ENCODE peak calls at places on chromosomes 5 and 9, in four cellular contexts. B is CD8-positive, alpha-beta memory T cell; M is MM.1S; F is cardiac muscle cell. J is an unnamed sample. For H3K4me1, the result is how much of the 10 kb centered on the place peaks cover.

GRCh38 chr5:152349683-152350526 is 55.2 kb downstream of the NMUR2 start:
- DNase-seq in B (no peak), M (peak), F (peak), J (no peak)

GRCh38 chr5:153476767-153477166 is 13.7 kb upstream of the GRIA1 start:
- DNase-seq in B (no peak), M (no peak), F (no peak), J (no peak)

GRCh38 chr9:71812385-71812784 is 44.1 kb upstream of the CEMIP2 start:
- DNase-seq in B (no peak), M (no peak), F (no peak), J (no peak)

GRCh38 chr5:116600876-116601275 is 26.3 kb upstream of the SEMA6A start:
- DNase-seq in B (no peak), M (no peak), F (no peak), J (no peak)

GRCh38 chr5:117488976-117489500 is 914.4 kb upstream of the SEMA6A start:
- DNase-seq in B (no peak), M (no peak), F (peak), J (no peak)

GRCh38 chr9:70935856-70936255 is 185.6 kb downstream of the TRPM3 start:
- DNase-seq in B (no peak), M (no peak), F (no peak), J (no peak)

GRCh38 chr9:126371007-126371870 is 44.6 kb downstream of the MVB12B start:
- DNase-seq in B (no peak), M (no peak), F (no peak), J (no peak)

GRCh38 chr5:150626853-150627276 is 13.6 kb upstream of the SYNPO start:
- DNase-seq in B (no peak), M (no peak), F (no peak), J (no peak)

GRCh38 chr9:128153947-128154695 is 4.9 kb downstream of the LCN2 start:
- DNase-seq in B (no peak), M (no peak), F (no peak), J (no peak)

GRCh38 chr5:134792287-134792686 is 33.7 kb downstream of the DDX46 start:
- DNase-seq in B (no peak), M (no peak), F (no peak), J (no peak)

GRCh38 chr9:137478613-137479314 is 19.6 kb upstream of the NSMF start:
- DNase-seq in B (no peak), M (no peak), F (no peak), J (no peak)

GRCh38 chr9:36074870-36075532 is 38.3 kb downstream of the RECK start:
- DNase-seq in B (no peak), M (no peak), F (peak), J (no peak)

GRCh38 chr9:72485821-72486605 is 35.4 kb upstream of the TMC1 start:
- DNase-seq in B (no peak), M (no peak), F (no peak), J (no peak)

GRCh38 chr5:15837584-15838289 is 337.8 kb downstream of the FBXL7 start:
- DNase-seq in B (no peak), M (peak), F (peak), J (no peak)

GRCh38 chr5:61281686-61282085 is 50.4 kb upstream of the ZSWIM6 start:
- DNase-seq in B (no peak), M (no peak), F (no peak), J (no peak)

GRCh38 chr9:5112646-5113045 is 72.8 kb downstream of the INSL6 start:
- DNase-seq in B (no peak), M (no peak), F (no peak), J (no peak)

GRCh38 chr5:158727108-158727507 is 372.6 kb downstream of the EBF1 start:
- DNase-seq in B (no peak), M (no peak), F (no peak), J (no peak)

GRCh38 chr5:139100825-139101224 is 97.3 kb downstream of the SIL1 start:
- DNase-seq in B (no peak), M (no peak), F (no peak), J (no peak)

GRCh38 chr9:93810028-93810971 is 144.9 kb downstream of the BARX1 start:
- DNase-seq in B (no peak), M (no peak), F (peak), J (no peak)

GRCh38 chr5:82295144-82295543 is 17.0 kb upstream of the RPS23 start:
- DNase-seq in B (no peak), M (no peak), F (no peak), J (no peak)

DNA sequence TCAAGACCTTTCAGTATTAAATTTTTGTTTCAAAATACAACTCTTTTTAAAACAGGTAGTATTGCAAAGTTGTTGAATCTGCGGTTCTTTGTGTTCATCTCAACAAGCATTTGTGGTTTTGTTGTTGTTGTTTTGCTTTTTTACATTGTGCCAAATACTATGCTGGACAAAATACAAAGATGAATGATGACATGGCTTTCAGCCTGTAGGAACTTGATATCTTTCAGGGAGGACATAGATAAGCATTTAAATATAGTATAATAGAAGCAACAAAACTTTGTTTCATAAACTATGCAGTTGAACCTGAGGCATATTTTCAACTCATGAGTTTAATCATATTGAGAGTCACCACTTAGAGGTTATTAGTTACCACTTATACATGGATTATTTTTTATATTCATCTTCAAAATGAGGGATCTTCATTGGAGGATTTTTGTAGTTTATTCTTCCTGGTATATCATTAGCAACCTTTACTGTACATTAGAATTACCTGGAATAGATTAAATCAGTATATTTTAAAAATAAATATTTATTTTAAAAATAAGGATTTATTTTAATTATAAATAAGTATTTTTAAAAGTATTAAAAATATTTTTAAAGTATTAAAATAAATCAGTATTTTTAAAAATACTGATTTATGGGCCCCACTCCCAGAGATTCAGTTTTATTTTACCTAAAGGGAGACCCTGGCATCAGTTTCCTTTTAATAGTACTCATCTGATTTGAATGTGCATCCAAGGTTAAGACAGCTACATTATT is 42.9 kb downstream of the KIF2A start:
- DNase-seq in B (no peak), M (no peak), F (no peak), J (no peak)
- H3K27ac ChIP-seq in B (no peak), M (no peak), F (no peak), J (peak)

GRCh38 chr5:174735498-174736350 is 11.3 kb downstream of the MSX2 start:
- DNase-seq in B (no peak), M (peak), F (peak), J (no peak)
- H3K4me3 ChIP-seq in B (no peak), M (peak), F (peak), J (no peak)

DNA sequence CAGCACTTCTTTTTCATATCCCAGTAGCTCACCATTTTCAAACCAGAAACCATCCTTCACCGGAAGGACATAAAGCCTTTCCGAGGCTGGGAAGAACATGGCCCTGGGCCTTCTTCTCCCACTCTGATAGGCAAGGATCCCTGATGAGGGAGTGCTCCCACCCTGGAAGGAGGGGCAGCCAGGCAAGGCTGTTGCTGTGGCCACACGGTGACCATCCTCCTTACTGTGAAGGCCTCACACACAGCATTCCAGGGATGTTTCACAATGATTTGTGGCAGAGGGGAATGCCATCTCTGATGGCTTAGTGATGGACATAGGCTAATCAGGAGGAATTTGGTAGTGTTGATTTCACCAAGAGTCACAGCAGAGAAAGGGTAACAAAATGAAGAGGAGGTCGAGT is 130.7 kb downstream of the ADAMTS12 start:
- DNase-seq in B (no peak), M (no peak), F (no peak), J (no peak)
- H3K4me1 ChIP-seq in B (under half), M (under half), F (under half), J (under half)

GRCh38 chr5:149421372-149421685 is 42.2 kb upstream of the IL17B start:
- DNase-seq in B (no peak), M (no peak), F (no peak), J (no peak)

GRCh38 chr5:149418910-149419531 is 39.9 kb upstream of the IL17B start:
- DNase-seq in B (no peak), M (no peak), F (no peak), J (no peak)

GRCh38 chr5:149417714-149418368 is 38.7 kb upstream of the IL17B start:
- DNase-seq in B (no peak), M (no peak), F (no peak), J (no peak)

GRCh38 chr5:149420509-149421371 is 41.6 kb upstream of the IL17B start:
- DNase-seq in B (no peak), M (no peak), F (no peak), J (no peak)

GRCh38 chr5:149419532-149420485 is 40.7 kb upstream of the IL17B start:
- DNase-seq in B (no peak), M (no peak), F (no peak), J (no peak)
- H3K27ac ChIP-seq in B (no peak), M (no peak), F (peak), J (no peak)

GRCh38 chr5:173065155-173065554 is 9.0 kb downstream of the CREBRF start:
- DNase-seq in B (peak), M (peak), F (no peak), J (no peak)
- H3K4me3 ChIP-seq in B (no peak), M (peak), F (no peak), J (no peak)

J was measured in naive thymus-derived CD4-positive, alpha-beta T cell.